ENCODE peak calls at places on chromosome 11, in four cellular contexts. O is heart left ventricle, B is HCT116, A is IMR-90. M is an unnamed sample.

GRCh38 chr11:63931045-63931444 is 7.8 kb upstream of the NAA40 start:
- DNase-seq in O (no peak), B (no peak), A (no peak), M (no peak)

GRCh38 chr11:92453055-92453454 is 228.4 kb downstream of the FAT3 start:
- DNase-seq in O (no peak), B (no peak), A (peak), M (no peak)

GRCh38 chr11:35214181-35214770 is 75.3 kb downstream of the CD44 start:
- DNase-seq in O (no peak), B (no peak), A (no peak), M (no peak)

GRCh38 chr11:15430381-15430780 is 315.7 kb downstream of the INSC start:
- DNase-seq in O (no peak), B (no peak), A (no peak), M (no peak)

GRCh38 chr11:113504586-113504985 is 29.4 kb upstream of the DRD2 start:
- DNase-seq in O (no peak), B (no peak), A (no peak), M (no peak)

GRCh38 chr11:64140101-64140500 is 25.8 kb downstream of the MACROD1 start:
- DNase-seq in O (no peak), B (no peak), A (no peak), M (no peak)

GRCh38 chr11:125110996-125111340 is 458 bp downstream of the TMEM218 start:
- DNase-seq in O (no peak), B (no peak), A (no peak), M (no peak)

GRCh38 chr11:65418431-65418680 is 4.2 kb upstream of the NEAT1 start:
- DNase-seq in O (no peak), B (no peak), A (no peak), M (peak)

GRCh38 chr11:18313985-18314763 is 7.8 kb downstream of the HPS5 start:
- DNase-seq in O (no peak), B (no peak), A (peak), M (no peak)

GRCh38 chr11:64759722-64760719 is at the start of gene PYGM:
- DNase-seq in O (peak), B (no peak), A (no peak), M (peak)

GRCh38 chr11:64305691-64306562 is 603 bp downstream of the ESRRA start:
- DNase-seq in O (peak), B (peak), A (peak), M (peak)

GRCh38 chr11:114619659-114620173 is 24.1 kb upstream of the NXPE4 start:
- DNase-seq in O (no peak), B (no peak), A (no peak), M (no peak)

GRCh38 chr11:64918056-64918455 is 1.0 kb upstream of the ATG2A start:
- DNase-seq in O (no peak), B (no peak), A (peak), M (no peak)

GRCh38 chr11:111438168-111438567 is 59.1 kb upstream of the POU2AF1 start:
- DNase-seq in O (no peak), B (no peak), A (no peak), M (no peak)

GRCh38 chr11:115324569-115325432 is 179.4 kb downstream of the CADM1 start:
- DNase-seq in O (no peak), B (no peak), A (peak), M (peak)

GRCh38 chr11:110613526-110613925 is 98.7 kb downstream of the ARHGAP20 start:
- DNase-seq in O (no peak), B (no peak), A (peak), M (no peak)

GRCh38 chr11:68038226-68038717 is 553 bp upstream of the TCIRG1 start:
- DNase-seq in O (peak), B (no peak), A (no peak), M (no peak)

GRCh38 chr11:71929491-71929890 is 645 bp downstream of the RNF121 start:
- DNase-seq in O (no peak), B (no peak), A (no peak), M (no peak)

GRCh38 chr11:71931245-71931602 is 2.4 kb downstream of the RNF121 start:
- DNase-seq in O (no peak), B (no peak), A (peak), M (no peak)

GRCh38 chr11:71928739-71929443 is at the start of gene RNF121:
- DNase-seq in O (peak), B (peak), A (peak), M (peak)

GRCh38 chr11:71927813-71928738 is at the start of gene XNDC1N:
- DNase-seq in O (peak), B (peak), A (peak), M (peak)

DNA sequence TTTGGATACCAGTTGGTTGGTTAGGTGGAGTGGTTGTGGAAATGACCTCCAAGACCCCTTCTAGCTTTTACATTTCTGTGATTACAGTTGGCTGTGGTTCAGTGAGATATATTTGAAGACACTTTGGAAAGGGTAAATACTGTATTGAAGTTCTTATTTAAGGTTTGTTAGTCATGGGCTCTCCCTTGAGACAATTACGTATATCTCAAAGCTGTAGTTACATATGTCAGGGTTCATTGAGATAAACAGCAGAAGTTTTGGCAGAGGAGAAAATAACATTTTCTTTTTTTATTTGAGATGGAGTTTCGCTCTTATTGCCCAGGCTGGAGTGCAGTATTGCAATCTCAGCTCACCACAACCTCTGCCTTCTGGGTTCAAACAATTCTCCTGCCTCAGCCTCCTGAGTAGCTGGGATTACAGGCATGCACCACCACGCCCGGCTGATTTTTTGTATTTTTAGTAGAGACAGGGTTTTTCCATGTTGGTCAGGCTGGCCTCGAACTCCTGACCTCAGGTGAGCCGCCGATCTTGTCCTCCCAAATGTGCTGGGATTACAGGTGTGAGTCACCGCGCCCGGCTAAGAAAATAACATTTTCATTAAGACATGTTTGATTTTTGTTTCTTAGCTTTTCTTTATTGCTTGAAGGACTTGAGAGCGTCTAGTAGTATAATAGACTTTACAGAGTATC is 1.9 kb downstream of the RNF121 start:
- DNase-seq in O (no peak), B (no peak), A (no peak), M (no peak)
- H3K4me3 ChIP-seq in O (no peak), B (no peak), A (no peak), M (no peak)

DNA sequence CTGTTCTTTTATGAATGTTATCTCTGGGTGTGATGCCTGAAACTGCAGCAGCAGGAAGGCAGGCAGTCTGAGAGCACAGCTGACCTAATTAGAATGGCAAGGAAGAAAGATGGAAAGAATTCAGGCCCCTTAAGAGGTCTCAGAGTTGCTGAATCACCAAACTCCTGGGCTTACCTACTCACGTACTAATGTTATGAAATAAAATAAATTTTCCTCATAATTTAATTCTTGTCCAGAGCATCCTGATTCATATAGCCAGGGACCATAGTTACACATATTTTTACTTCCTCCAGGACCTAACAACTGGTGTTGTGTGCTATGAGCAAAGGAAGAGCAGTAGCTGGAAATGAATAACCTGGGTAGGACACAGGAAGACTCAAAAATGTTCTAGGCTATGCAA is 41.9 kb downstream of the SNX19 start:
- DNase-seq in O (no peak), B (no peak), A (peak), M (no peak)
- H3K27ac ChIP-seq in O (no peak), B (no peak), A (no peak), M (no peak)

DNA sequence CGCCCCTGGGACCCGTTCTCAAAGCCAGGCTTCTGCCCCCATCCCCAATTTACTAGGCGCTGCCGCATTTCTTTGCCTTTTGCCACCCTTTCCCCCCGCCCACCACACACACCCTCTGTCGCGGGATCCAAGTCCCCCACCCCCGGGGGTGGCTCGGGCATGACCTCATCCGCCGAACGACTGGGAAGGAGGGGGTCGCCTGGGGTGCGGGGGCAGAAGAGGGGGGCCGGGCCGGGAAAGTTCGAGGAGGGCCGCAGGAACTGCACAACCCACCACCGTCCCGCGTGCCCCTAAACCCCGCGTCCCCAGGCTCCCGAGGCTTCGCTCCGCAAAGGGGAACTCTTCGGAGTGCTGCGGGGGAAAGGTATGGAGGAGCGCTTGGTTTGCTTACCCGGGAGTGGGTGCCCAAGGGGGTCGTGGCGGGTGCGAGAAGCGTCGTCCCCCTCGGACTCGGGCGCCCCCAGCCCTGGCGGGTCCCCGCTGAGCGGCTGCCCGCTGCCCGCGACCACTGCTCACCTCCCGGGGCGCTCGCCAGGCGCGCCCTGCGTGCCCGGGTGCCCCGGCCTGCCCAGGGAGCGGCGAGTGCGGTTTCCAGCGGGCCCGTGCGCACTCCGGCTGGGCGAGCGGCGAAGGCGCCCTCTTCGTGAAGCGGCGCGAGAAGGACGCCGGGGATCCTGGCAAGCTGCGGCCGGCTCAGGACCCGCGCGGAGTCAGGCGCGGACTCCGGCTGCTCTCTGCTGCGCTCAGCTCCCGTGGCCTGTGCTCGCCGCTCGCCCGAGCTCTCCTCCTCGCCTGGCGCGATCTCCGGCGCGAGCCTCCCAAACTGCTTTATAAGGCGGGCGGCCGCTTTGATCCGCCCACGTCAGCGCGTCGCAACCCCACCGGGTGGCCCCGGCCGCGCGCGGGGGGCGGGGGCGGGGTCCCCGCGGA is 3.9 kb upstream of the WNT11 start:
- DNase-seq in O (peak), B (no peak), A (peak), M (peak)
- TF ChIP-seq POLR2A in O (no peak), B (no peak), A (no peak), M (peak)

DNA sequence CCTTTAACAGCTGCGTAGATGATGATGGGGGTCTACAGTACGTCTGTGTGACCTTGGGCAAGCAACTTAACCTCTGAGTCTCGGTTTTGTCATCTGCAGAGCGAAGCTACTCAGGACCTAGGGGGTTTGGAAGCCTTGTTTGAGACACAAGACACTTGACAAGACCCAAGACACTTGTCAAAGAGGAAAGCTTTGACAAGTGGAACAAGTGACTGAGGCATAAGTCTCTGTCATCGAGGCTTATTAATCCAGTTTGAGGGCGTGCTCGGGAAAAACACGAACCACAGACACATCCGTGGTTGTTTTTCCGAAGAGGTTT is 732 bp upstream of the PC start:
- DNase-seq in O (no peak), B (no peak), A (no peak), M (no peak)
- H3K4me3 ChIP-seq in O (peak), B (no peak), A (peak), M (peak)

GRCh38 chr11:44622721-44623258 is 57.3 kb downstream of the CD82 start:
- DNase-seq in O (no peak), B (no peak), A (no peak), M (no peak)
- H3K27ac ChIP-seq in O (no peak), B (no peak), A (no peak), M (no peak)

GRCh38 chr11:118175031-118175531 is 1.4 kb downstream of the SCN2B start:
- DNase-seq in O (no peak), B (no peak), A (peak), M (peak)
- TF ChIP-seq POLR2A in O (no peak), B (no peak), A (no peak), M (no peak)

DNA sequence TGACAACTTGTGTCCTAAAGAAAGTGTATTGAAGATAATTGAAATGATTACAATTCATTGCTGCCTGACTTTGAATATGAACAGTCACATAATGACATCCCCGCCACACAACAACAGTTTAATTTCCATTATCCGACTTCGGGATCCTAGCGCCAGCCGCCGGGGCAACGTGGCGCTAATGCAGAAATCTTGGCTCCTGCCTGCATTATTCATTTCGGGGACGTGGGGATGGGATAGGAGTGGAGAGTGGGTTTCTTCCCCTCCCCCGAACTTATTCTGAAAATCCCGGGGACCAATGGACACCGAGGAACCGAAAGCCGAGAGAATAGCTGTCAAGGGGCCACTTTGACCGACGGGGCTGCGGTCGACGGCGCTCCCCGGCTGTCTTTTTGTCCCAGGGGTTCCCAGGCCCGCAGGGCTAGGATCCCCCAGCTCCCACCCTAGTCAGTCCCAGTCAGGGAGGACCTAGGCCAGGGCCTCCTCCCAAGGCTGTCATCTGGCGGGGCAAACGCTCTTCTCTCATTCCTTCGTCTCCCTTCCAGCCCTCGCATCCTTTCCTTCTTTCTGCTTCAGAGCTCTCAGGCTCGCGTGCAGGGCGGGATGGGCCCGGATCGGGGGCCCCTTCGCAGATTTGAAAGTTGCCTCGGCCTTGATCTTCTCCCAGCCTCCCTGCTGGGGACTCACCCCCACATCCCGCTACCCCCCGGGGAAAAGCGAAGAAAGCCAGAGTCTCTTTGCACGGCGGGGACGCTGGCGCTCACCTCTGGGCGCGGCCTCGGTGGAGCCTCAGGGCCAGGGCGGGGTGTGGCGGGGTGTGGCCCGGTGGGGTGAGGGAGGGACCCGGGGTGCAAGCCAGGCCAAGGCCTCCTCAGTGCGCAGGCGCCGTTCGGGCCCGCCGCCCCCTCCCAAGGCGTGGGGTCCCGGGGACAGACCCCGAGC is 14.6 kb upstream of the PAX6 start:
- DNase-seq in O (no peak), B (no peak), A (no peak), M (no peak)
- H3K4me3 ChIP-seq in O (no peak), B (no peak), A (no peak), M (no peak)

M was measured in gastrocnemius medialis.